ENCODE peak calls at places on chromosomes 6 and 20, in ten cellular contexts. One of them, this sample, is unnamed.

GRCh38 chr20:35226775-35227681 is 538 bp downstream of the MMP24 start:
- DNase-seq in NCI-H1436: no peak
- DNase-seq in CD8-positive, alpha-beta memory T cell: peak
- DNase-seq in left ventricle myocardium superior: peak
- DNase-seq in NCI-H187 treated with DMSO at 0.1 percent for 48 hours: no peak
- DNase-seq in activated T-cell treated with anti-CD3 and anti-CD28 coated beads, Interleukin-2, amount 50 U/mL, for 4 hours: peak
- DNase-seq in amniotic stem cell: peak
- DNase-seq in Kasumi-1: peak
- DNase-seq in foreskin fibroblast: no peak
- DNase-seq in memory B cell: peak
- DNase-seq in this sample: no peak

GRCh38 chr6:137272403-137272802 is 53.2 kb upstream of the IFNGR1 start:
- DNase-seq in memory B cell: no peak
- DNase-seq in CD8-positive, alpha-beta memory T cell: no peak
- DNase-seq in NCI-H1436: no peak
- DNase-seq in Kasumi-1: no peak
- DNase-seq in foreskin fibroblast: peak
- DNase-seq in left ventricle myocardium superior: no peak
- DNase-seq in activated T-cell treated with anti-CD3 and anti-CD28 coated beads, Interleukin-2, amount 50 U/mL, for 4 hours: no peak
- DNase-seq in amniotic stem cell: no peak
- DNase-seq in NCI-H187 treated with DMSO at 0.1 percent for 48 hours: no peak
- DNase-seq in this sample: no peak

GRCh38 chr6:22399693-22400092 is 102.9 kb upstream of the PRL start:
- DNase-seq in CD8-positive, alpha-beta memory T cell: no peak
- DNase-seq in activated T-cell treated with anti-CD3 and anti-CD28 coated beads, Interleukin-2, amount 50 U/mL, for 4 hours: no peak
- DNase-seq in NCI-H1436: no peak
- DNase-seq in foreskin fibroblast: no peak
- DNase-seq in memory B cell: no peak
- DNase-seq in NCI-H187 treated with DMSO at 0.1 percent for 48 hours: no peak
- DNase-seq in Kasumi-1: no peak
- DNase-seq in left ventricle myocardium superior: no peak
- DNase-seq in amniotic stem cell: no peak
- DNase-seq in this sample: no peak

GRCh38 chr6:2021713-2022125 is 223.7 kb downstream of the GMDS start:
- DNase-seq in left ventricle myocardium superior: peak
- DNase-seq in NCI-H1436: peak
- DNase-seq in CD8-positive, alpha-beta memory T cell: no peak
- DNase-seq in foreskin fibroblast: peak
- DNase-seq in activated T-cell treated with anti-CD3 and anti-CD28 coated beads, Interleukin-2, amount 50 U/mL, for 4 hours: no peak
- DNase-seq in amniotic stem cell: no peak
- DNase-seq in NCI-H187 treated with DMSO at 0.1 percent for 48 hours: peak
- DNase-seq in memory B cell: no peak
- DNase-seq in Kasumi-1: no peak
- DNase-seq in this sample: peak

GRCh38 chr20:45039470-45039811 is 61.5 kb downstream of the KCNS1 start:
- DNase-seq in CD8-positive, alpha-beta memory T cell: no peak
- DNase-seq in NCI-H187 treated with DMSO at 0.1 percent for 48 hours: no peak
- DNase-seq in Kasumi-1: peak
- DNase-seq in memory B cell: no peak
- DNase-seq in NCI-H1436: no peak
- DNase-seq in foreskin fibroblast: no peak
- DNase-seq in activated T-cell treated with anti-CD3 and anti-CD28 coated beads, Interleukin-2, amount 50 U/mL, for 4 hours: no peak
- DNase-seq in left ventricle myocardium superior: no peak
- DNase-seq in amniotic stem cell: no peak
- DNase-seq in this sample: no peak

GRCh38 chr20:19817017-19817416 is 59.0 kb downstream of the RIN2 start:
- DNase-seq in NCI-H1436: no peak
- DNase-seq in foreskin fibroblast: peak
- DNase-seq in activated T-cell treated with anti-CD3 and anti-CD28 coated beads, Interleukin-2, amount 50 U/mL, for 4 hours: no peak
- DNase-seq in memory B cell: no peak
- DNase-seq in CD8-positive, alpha-beta memory T cell: no peak
- DNase-seq in left ventricle myocardium superior: no peak
- DNase-seq in Kasumi-1: no peak
- DNase-seq in amniotic stem cell: peak
- DNase-seq in NCI-H187 treated with DMSO at 0.1 percent for 48 hours: no peak
- DNase-seq in this sample: no peak

GRCh38 chr6:18990313-18990978 is 603.3 kb downstream of the RNF144B start:
- DNase-seq in foreskin fibroblast: no peak
- DNase-seq in CD8-positive, alpha-beta memory T cell: no peak
- DNase-seq in left ventricle myocardium superior: peak
- DNase-seq in NCI-H1436: peak
- DNase-seq in amniotic stem cell: no peak
- DNase-seq in NCI-H187 treated with DMSO at 0.1 percent for 48 hours: no peak
- DNase-seq in memory B cell: no peak
- DNase-seq in activated T-cell treated with anti-CD3 and anti-CD28 coated beads, Interleukin-2, amount 50 U/mL, for 4 hours: no peak
- DNase-seq in Kasumi-1: no peak
- DNase-seq in this sample: peak

GRCh38 chr6:21102624-21103023 is 490.9 kb upstream of the SOX4 start:
- DNase-seq in activated T-cell treated with anti-CD3 and anti-CD28 coated beads, Interleukin-2, amount 50 U/mL, for 4 hours: no peak
- DNase-seq in left ventricle myocardium superior: no peak
- DNase-seq in Kasumi-1: no peak
- DNase-seq in NCI-H187 treated with DMSO at 0.1 percent for 48 hours: no peak
- DNase-seq in CD8-positive, alpha-beta memory T cell: no peak
- DNase-seq in foreskin fibroblast: no peak
- DNase-seq in amniotic stem cell: no peak
- DNase-seq in memory B cell: no peak
- DNase-seq in NCI-H1436: no peak
- DNase-seq in this sample: no peak

GRCh38 chr6:149752600-149752999 is 3.1 kb downstream of the PCMT1 start:
- DNase-seq in memory B cell: no peak
- DNase-seq in activated T-cell treated with anti-CD3 and anti-CD28 coated beads, Interleukin-2, amount 50 U/mL, for 4 hours: no peak
- DNase-seq in CD8-positive, alpha-beta memory T cell: no peak
- DNase-seq in foreskin fibroblast: no peak
- DNase-seq in amniotic stem cell: no peak
- DNase-seq in NCI-H187 treated with DMSO at 0.1 percent for 48 hours: no peak
- DNase-seq in left ventricle myocardium superior: no peak
- DNase-seq in NCI-H1436: no peak
- DNase-seq in Kasumi-1: no peak
- DNase-seq in this sample: no peak

GRCh38 chr6:166744654-166745134 is 117.6 kb upstream of the RPS6KA2 start:
- DNase-seq in activated T-cell treated with anti-CD3 and anti-CD28 coated beads, Interleukin-2, amount 50 U/mL, for 4 hours: no peak
- DNase-seq in CD8-positive, alpha-beta memory T cell: no peak
- DNase-seq in amniotic stem cell: no peak
- DNase-seq in NCI-H187 treated with DMSO at 0.1 percent for 48 hours: no peak
- DNase-seq in NCI-H1436: no peak
- DNase-seq in left ventricle myocardium superior: no peak
- DNase-seq in memory B cell: no peak
- DNase-seq in foreskin fibroblast: no peak
- DNase-seq in Kasumi-1: no peak
- DNase-seq in this sample: no peak

GRCh38 chr20:47274449-47275108 is 81.9 kb downstream of the ZMYND8 start:
- DNase-seq in CD8-positive, alpha-beta memory T cell: no peak
- DNase-seq in left ventricle myocardium superior: no peak
- DNase-seq in amniotic stem cell: peak
- DNase-seq in NCI-H187 treated with DMSO at 0.1 percent for 48 hours: no peak
- DNase-seq in activated T-cell treated with anti-CD3 and anti-CD28 coated beads, Interleukin-2, amount 50 U/mL, for 4 hours: peak
- DNase-seq in foreskin fibroblast: peak
- DNase-seq in NCI-H1436: no peak
- DNase-seq in Kasumi-1: peak
- DNase-seq in memory B cell: no peak
- DNase-seq in this sample: no peak

GRCh38 chr6:31945507-31946369 is at the start of gene CFB:
- DNase-seq in NCI-H187 treated with DMSO at 0.1 percent for 48 hours: no peak
- DNase-seq in left ventricle myocardium superior: peak
- DNase-seq in NCI-H1436: no peak
- DNase-seq in amniotic stem cell: peak
- DNase-seq in CD8-positive, alpha-beta memory T cell: no peak
- DNase-seq in foreskin fibroblast: peak
- DNase-seq in Kasumi-1: no peak
- DNase-seq in activated T-cell treated with anti-CD3 and anti-CD28 coated beads, Interleukin-2, amount 50 U/mL, for 4 hours: no peak
- DNase-seq in memory B cell: no peak
- DNase-seq in this sample: no peak

GRCh38 chr20:25865715-25866656 is 169.3 kb upstream of the ZNF337 start:
- DNase-seq in activated T-cell treated with anti-CD3 and anti-CD28 coated beads, Interleukin-2, amount 50 U/mL, for 4 hours: peak
- DNase-seq in foreskin fibroblast: peak
- DNase-seq in left ventricle myocardium superior: peak
- DNase-seq in amniotic stem cell: peak
- DNase-seq in NCI-H187 treated with DMSO at 0.1 percent for 48 hours: no peak
- DNase-seq in Kasumi-1: peak
- DNase-seq in NCI-H1436: peak
- DNase-seq in memory B cell: no peak
- DNase-seq in CD8-positive, alpha-beta memory T cell: peak
- DNase-seq in this sample: peak

This sample was measured in DMS153.